ENCODE peak calls at places on chromosome 9, in four cellular contexts. P is GM12878, Z is H1, E is HepG2. O is an unnamed sample.

GRCh38 chr9:81052846-81053245 is 636.5 kb downstream of the TLE1 start:
- DNase-seq in P (no peak), Z (no peak), E (no peak), O (no peak)

GRCh38 chr9:92632641-92633040 is 37.3 kb downstream of the IPPK start:
- DNase-seq in P (no peak), Z (no peak), E (no peak), O (no peak)

GRCh38 chr9:7094052-7094451 is 336.3 kb downstream of the KDM4C start:
- DNase-seq in P (no peak), Z (no peak), E (peak), O (peak)

GRCh38 chr9:70021026-70021571 is 22.5 kb upstream of the MAMDC2 start:
- DNase-seq in P (no peak), Z (no peak), E (no peak), O (no peak)

GRCh38 chr9:88889386-88889785 is 101.9 kb upstream of the S1PR3 start:
- DNase-seq in P (no peak), Z (no peak), E (no peak), O (no peak)

GRCh38 chr9:15253786-15254185 is 53.2 kb downstream of the TTC39B start:
- DNase-seq in P (no peak), Z (no peak), E (peak), O (no peak)

GRCh38 chr9:127175764-127176163 is 53.3 kb upstream of the ANGPTL2 start:
- DNase-seq in P (no peak), Z (no peak), E (no peak), O (no peak)

GRCh38 chr9:18142964-18143363 is 331.0 kb upstream of the ADAMTSL1 start:
- DNase-seq in P (no peak), Z (no peak), E (no peak), O (no peak)

GRCh38 chr9:93090091-93090655 is 5.8 kb upstream of the CARD19 start:
- DNase-seq in P (no peak), Z (no peak), E (no peak), O (no peak)

GRCh38 chr9:88747768-88748167 is 212.8 kb downstream of the NXNL2 start:
- DNase-seq in P (no peak), Z (no peak), E (no peak), O (peak)

GRCh38 chr9:107615325-107615724 is 125.8 kb upstream of the KLF4 start:
- DNase-seq in P (no peak), Z (no peak), E (no peak), O (no peak)

GRCh38 chr9:121350993-121351561 is 19.0 kb downstream of the STOM start:
- DNase-seq in P (no peak), Z (no peak), E (no peak), O (no peak)

GRCh38 chr9:135358161-135358940 is 121.2 kb upstream of the PPP1R26 start:
- DNase-seq in P (no peak), Z (no peak), E (no peak), O (no peak)

GRCh38 chr9:121372563-121373400 is 2.7 kb upstream of the STOM start:
- DNase-seq in P (no peak), Z (no peak), E (peak), O (no peak)

GRCh38 chr9:95993342-95993741 is 117.9 kb downstream of the ERCC6L2 start:
- DNase-seq in P (no peak), Z (no peak), E (no peak), O (no peak)

GRCh38 chr9:95124582-95125359 is 192.7 kb downstream of the FANCC start:
- DNase-seq in P (no peak), Z (no peak), E (no peak), O (no peak)

GRCh38 chr9:94675008-94675841 is 35.9 kb upstream of the FBP1 start:
- DNase-seq in P (no peak), Z (no peak), E (no peak), O (no peak)

GRCh38 chr9:113695901-113696300 is 180.2 kb upstream of the ZNF618 start:
- DNase-seq in P (no peak), Z (no peak), E (no peak), O (no peak)

GRCh38 chr9:107478805-107479204 is 10.8 kb downstream of the KLF4 start:
- DNase-seq in P (no peak), Z (no peak), E (no peak), O (no peak)

GRCh38 chr9:78860806-78861475 is 564.0 kb downstream of the PSAT1 start:
- DNase-seq in P (no peak), Z (no peak), E (no peak), O (no peak)
- TF ChIP-seq SUZ12 in P (no peak), Z (no peak), E (no peak), O (no peak)

GRCh38 chr9:133737071-133737773 is 930 bp downstream of the SARDH start:
- DNase-seq in P (no peak), Z (no peak), E (no peak), O (no peak)

GRCh38 chr9:133737774-133738038 is 446 bp downstream of the SARDH start:
- DNase-seq in P (no peak), Z (no peak), E (no peak), O (no peak)

GRCh38 chr9:133739408-133740280 is 1.5 kb upstream of the SARDH start:
- DNase-seq in P (no peak), Z (no peak), E (peak), O (no peak)

GRCh38 chr9:133738806-133739150 is 626 bp upstream of the SARDH start:
- DNase-seq in P (no peak), Z (no peak), E (no peak), O (no peak)

GRCh38 chr9:133738039-133738805 is at the start of gene SARDH:
- DNase-seq in P (no peak), Z (peak), E (peak), O (peak)
- TF ChIP-seq YY1 in P (no peak), Z (no peak), E (peak), O (no peak)

DNA sequence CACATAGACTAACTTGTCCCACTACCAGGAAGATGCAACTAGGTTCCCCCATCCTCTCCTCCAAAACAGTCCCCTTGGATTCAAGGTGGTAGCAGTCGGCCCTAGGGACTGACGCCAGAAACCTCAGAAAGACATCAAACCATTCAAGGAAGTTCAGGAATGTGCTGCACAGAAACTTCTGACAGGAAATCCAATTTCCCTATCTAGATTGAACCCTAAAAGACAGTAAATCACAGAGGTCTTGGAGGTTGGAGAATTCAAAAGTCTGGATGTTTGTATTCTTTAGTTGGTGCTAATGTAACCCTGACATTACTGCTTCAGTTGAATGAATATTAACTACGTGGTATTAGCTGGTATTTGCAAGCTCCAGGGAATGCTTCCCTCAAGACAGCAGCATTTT is 125.3 kb downstream of the SYK start:
- DNase-seq in P (no peak), Z (no peak), E (no peak), O (no peak)
- TF ChIP-seq SUZ12 in P (no peak), Z (no peak), E (no peak), O (no peak)

GRCh38 chr9:97045300-97045699 is 6.4 kb upstream of the CTSV start:
- DNase-seq in P (no peak), Z (peak), E (no peak), O (no peak)
- TF ChIP-seq YY1 in P (no peak), Z (no peak), E (no peak), O (no peak)

DNA sequence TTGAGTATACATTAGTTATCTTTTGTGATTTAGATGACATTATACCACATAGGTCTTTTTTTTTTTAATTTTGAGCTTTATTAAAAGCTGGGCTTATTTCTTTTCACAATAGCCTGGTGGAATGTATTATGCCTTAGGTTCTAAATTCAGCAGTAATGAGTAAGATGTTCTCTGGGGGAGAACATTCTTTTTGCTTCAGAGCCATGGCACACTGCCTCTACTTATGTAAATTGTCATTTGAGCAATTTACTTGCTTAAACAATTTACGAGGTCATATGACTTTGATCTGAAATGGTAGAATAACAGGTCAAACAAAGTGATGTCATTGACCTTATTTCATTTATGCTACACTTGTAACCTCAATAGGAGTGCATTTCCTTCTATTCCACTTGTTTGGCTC is 154.2 kb downstream of the FOCAD start:
- DNase-seq in P (no peak), Z (no peak), E (peak), O (no peak)
- TF ChIP-seq SUZ12 in P (no peak), Z (no peak), E (no peak), O (no peak)

GRCh38 chr9:35904338-35904737 is 1.7 kb upstream of the HRCT1 start:
- DNase-seq in P (no peak), Z (no peak), E (no peak), O (no peak)

GRCh38 chr9:35907732-35908483 is 1.4 kb upstream of the SPAAR start:
- DNase-seq in P (no peak), Z (peak), E (peak), O (peak)

GRCh38 chr9:35906923-35907699 is 1.1 kb downstream of the HRCT1 start:
- DNase-seq in P (no peak), Z (no peak), E (no peak), O (peak)

GRCh38 chr9:35904966-35905781 is 828 bp upstream of the HRCT1 start:
- DNase-seq in P (no peak), Z (no peak), E (no peak), O (no peak)

DNA sequence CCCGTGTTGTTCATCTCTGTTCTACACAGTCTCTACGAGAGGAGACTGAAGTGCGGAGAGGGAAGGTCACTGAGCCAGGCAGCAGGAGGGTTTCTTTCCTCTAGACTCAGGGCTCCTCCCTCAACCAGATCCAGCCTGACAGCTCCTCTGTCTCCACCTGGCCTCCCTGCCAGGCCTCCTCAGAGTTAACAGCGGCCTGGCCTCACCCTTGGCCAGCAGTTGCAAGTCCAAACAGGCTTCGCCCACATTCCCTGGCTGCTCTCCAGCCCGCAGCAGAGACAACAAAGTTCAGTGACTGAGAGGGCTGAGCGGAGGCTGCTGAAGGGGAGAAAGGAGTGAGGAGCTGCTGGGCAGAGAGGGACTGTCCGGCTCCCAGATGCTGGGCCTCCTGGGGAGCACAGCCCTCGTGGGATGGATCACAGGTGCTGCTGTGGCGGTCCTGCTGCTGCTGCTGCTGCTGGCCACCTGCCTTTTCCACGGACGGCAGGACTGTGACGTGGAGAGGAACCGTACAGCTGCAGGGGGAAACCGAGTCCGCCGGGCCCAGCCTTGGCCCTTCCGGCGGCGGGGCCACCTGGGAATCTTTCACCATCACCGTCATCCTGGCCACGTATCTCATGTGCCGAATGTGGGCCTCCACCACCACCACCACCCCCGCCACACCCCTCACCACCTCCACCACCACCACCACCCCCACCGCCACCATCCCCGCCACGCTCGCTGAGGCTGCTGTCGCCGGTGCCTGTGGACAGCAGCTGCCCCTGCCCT is at the start of gene HRCT1:
- DNase-seq in P (no peak), Z (no peak), E (peak), O (no peak)
- TF ChIP-seq YY1 in P (no peak), Z (no peak), E (no peak), O (no peak)

DNA sequence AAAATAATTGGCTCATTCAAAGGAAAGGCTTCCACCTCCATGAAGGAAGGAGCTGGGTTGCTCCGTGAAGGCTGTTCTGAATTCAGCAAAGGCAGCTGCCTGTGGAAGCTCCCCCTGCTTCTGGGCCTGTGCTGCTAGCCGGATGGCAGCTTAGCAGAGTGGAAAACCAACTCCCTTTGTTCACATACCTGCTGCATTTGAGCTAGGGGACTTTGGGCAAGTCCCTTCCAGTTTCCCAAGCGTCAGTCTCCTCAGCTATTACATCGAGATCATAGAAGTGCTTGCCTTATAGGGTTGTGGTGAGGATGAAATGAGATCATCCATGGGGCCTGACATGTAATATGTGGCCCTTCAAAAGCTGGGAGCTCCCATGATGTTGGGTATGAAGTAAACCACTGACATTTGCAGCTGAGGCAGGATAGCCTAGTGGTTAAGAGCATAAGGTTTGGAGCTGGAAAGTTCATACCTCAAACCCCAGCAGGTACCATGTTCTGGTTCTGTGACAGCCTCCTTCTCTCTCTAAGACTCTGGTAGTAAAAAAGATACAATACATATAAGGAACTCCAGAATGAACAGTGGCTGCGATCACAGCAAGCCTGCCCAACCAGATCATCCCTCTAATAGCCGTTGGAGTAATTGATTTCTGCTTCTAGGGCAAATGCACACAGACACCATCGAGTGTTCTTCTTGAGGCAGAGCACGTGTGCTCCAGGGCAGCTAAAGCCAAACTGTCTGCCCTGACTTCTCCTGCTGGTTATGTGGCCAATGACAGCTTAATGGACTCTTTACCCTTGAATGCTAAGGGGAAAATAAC is 11.0 kb upstream of the DENND1A start:
- DNase-seq in P (peak), Z (no peak), E (peak), O (no peak)
- TF ChIP-seq SUZ12 in P (no peak), Z (no peak), E (no peak), O (no peak)

O was measured in NT2/D1.